ENCODE peak calls at places on chromosomes 7 and 10, in six cellular contexts. F is stimulated activated CD8-positive, alpha-beta memory T cell treated with anti-CD3 and anti-CD28 coated beads, Interleukin-4, amount 100 ng/mL, for 4 hours; C is central memory CD4-positive, alpha-beta T cell; I is Caki2; W is stimulated activated CD4-positive, alpha-beta T cell treated with anti-CD3 and anti-CD28 coated beads, Interleukin-2, amount 100 ng/mL, for 24 hours; V is AML-193. D is an unnamed sample.

GRCh38 chr7:5598769-5599371 is 175.2 kb upstream of the TNRC18 start:
- DNase-seq in F (no peak), C (no peak), I (peak), W (no peak), V (no peak), D (peak)

GRCh38 chr7:153523320-153524015 is 528.7 kb upstream of the DPP6 start:
- DNase-seq in F (no peak), C (no peak), I (no peak), W (no peak), V (no peak), D (no peak)

GRCh38 chr10:59126992-59127391 is 49.5 kb upstream of the PHYHIPL start:
- DNase-seq in F (no peak), C (no peak), I (peak), W (no peak), V (no peak), D (no peak)

GRCh38 chr10:19651549-19651948 is 164.7 kb upstream of the PLXDC2 start:
- DNase-seq in F (no peak), C (no peak), I (no peak), W (no peak), V (no peak), D (no peak)

GRCh38 chr7:141889323-141889722 is 26.9 kb upstream of the OR9A4 start:
- DNase-seq in F (no peak), C (no peak), I (no peak), W (no peak), V (peak), D (no peak)

GRCh38 chr7:154777489-154777888 is 225.4 kb downstream of the PAXIP1 start:
- DNase-seq in F (no peak), C (no peak), I (no peak), W (no peak), V (no peak), D (no peak)

GRCh38 chr7:127057918-127058317 is 194.8 kb downstream of the GRM8 start:
- DNase-seq in F (no peak), C (no peak), I (no peak), W (no peak), V (no peak), D (no peak)

GRCh38 chr7:8418627-8419245 is 14.7 kb upstream of the NXPH1 start:
- DNase-seq in F (peak), C (peak), I (peak), W (peak), V (peak), D (peak)

GRCh38 chr7:139715194-139715815 is 62.5 kb downstream of the HIPK2 start:
- DNase-seq in F (no peak), C (no peak), I (no peak), W (no peak), V (no peak), D (no peak)

GRCh38 chr7:135420786-135421185 is 89.1 kb downstream of the CNOT4 start:
- DNase-seq in F (no peak), C (no peak), I (no peak), W (no peak), V (no peak), D (no peak)

GRCh38 chr10:110032801-110033723 is 25.3 kb downstream of the ADD3 start:
- DNase-seq in F (no peak), C (no peak), I (no peak), W (no peak), V (no peak), D (no peak)

GRCh38 chr10:68732651-68733050 is 11.6 kb downstream of the CCAR1 start:
- DNase-seq in F (no peak), C (no peak), I (no peak), W (no peak), V (no peak), D (no peak)

GRCh38 chr7:26860361-26860760 is 4.0 kb downstream of the SKAP2 start:
- DNase-seq in F (no peak), C (no peak), I (peak), W (no peak), V (no peak), D (no peak)

GRCh38 chr10:26543567-26544306 is 105.6 kb downstream of the APBB1IP start:
- DNase-seq in F (no peak), C (no peak), I (no peak), W (no peak), V (no peak), D (no peak)

GRCh38 chr7:69599879-69600764 is 1.8 kb downstream of the AUTS2 start:
- DNase-seq in F (no peak), C (no peak), I (peak), W (no peak), V (no peak), D (no peak)

GRCh38 chr7:128835231-128835751 is 5.1 kb downstream of the FLNC start:
- DNase-seq in F (no peak), C (no peak), I (no peak), W (no peak), V (no peak), D (no peak)

GRCh38 chr7:138785587-138786437 is 12.0 kb upstream of the TMEM213 start:
- DNase-seq in F (no peak), C (no peak), I (peak), W (no peak), V (no peak), D (peak)

GRCh38 chr7:69403169-69403568 is 195.1 kb upstream of the AUTS2 start:
- DNase-seq in F (no peak), C (no peak), I (no peak), W (no peak), V (peak), D (no peak)

GRCh38 chr7:8185907-8186306 is 76.1 kb downstream of the ICA1 start:
- DNase-seq in F (no peak), C (no peak), I (no peak), W (no peak), V (peak), D (no peak)

GRCh38 chr7:20798081-20798693 is 11.5 kb upstream of the SP8 start:
- DNase-seq in F (no peak), C (no peak), I (peak), W (peak), V (no peak), D (no peak)

GRCh38 chr7:142420554-142421362 is 162.9 kb upstream of the PRSS58 start:
- DNase-seq in F (no peak), C (no peak), I (no peak), W (no peak), V (peak), D (no peak)

GRCh38 chr10:130656187-130656575 is 520.0 kb downstream of the GLRX3 start:
- DNase-seq in F (no peak), C (no peak), I (no peak), W (no peak), V (no peak), D (no peak)

GRCh38 chr7:106693659-106694353 is 32.8 kb upstream of the CCDC71L start:
- DNase-seq in F (no peak), C (no peak), I (no peak), W (no peak), V (peak), D (no peak)

GRCh38 chr7:108051449-108051848 is 48.5 kb upstream of the LAMB1 start:
- DNase-seq in F (no peak), C (no peak), I (no peak), W (no peak), V (no peak), D (no peak)

GRCh38 chr7:21371371-21371770 is 56.5 kb upstream of the SP4 start:
- DNase-seq in F (no peak), C (no peak), I (no peak), W (no peak), V (no peak), D (no peak)

GRCh38 chr7:5495581-5496375 is 72.1 kb upstream of the TNRC18 start:
- DNase-seq in F (no peak), C (no peak), I (no peak), W (no peak), V (no peak), D (no peak)

GRCh38 chr10:82037076-82037475 is 162.1 kb downstream of the NRG3 start:
- DNase-seq in F (no peak), C (no peak), I (no peak), W (no peak), V (no peak), D (no peak)

D was measured in CMK.